ENCODE peak calls at places on chromosomes 4 and X, in five cellular contexts. E is activated CD4-positive, alpha-beta T cell treated with anti-CD3 and anti-CD28 coated beads, Interleukin-2, amount 50 U/mL, for 1 hour; R is GM04504; Y is ELR; L is naive thymus-derived CD4-positive, alpha-beta T cell. N is an unnamed sample.

GRCh38 chrX:3669841-3670240 is 43.6 kb downstream of the PRKX start:
- DNase-seq in E (no peak), R (no peak), L (no peak), Y (no peak), N (no peak)

GRCh38 chr4:146110847-146111485 is 64.6 kb upstream of the LSM6 start:
- DNase-seq in L (no peak), R (no peak), E (no peak), Y (no peak), N (no peak)

GRCh38 chr4:146648384-146648783 is 9.7 kb downstream of the POU4F2 start:
- DNase-seq in E (no peak), L (no peak), R (no peak), Y (no peak), N (no peak)

GRCh38 chr4:154406022-154406835 is 85.4 kb downstream of the DCHS2 start:
- DNase-seq in Y (no peak), L (no peak), E (no peak), R (no peak), N (no peak)

GRCh38 chrX:65679071-65679540 is 11.7 kb downstream of the MSN start:
- DNase-seq in R (no peak), L (no peak), Y (peak), E (no peak), N (no peak)

GRCh38 chr4:1177274-1178141 is 5.1 kb upstream of the SPON2 start:
- DNase-seq in E (no peak), R (no peak), L (no peak), Y (no peak), N (peak)

GRCh38 chr4:78551420-78552351 is at the start of gene ANXA3:
- DNase-seq in E (no peak), R (no peak), L (peak), Y (no peak), N (no peak)

GRCh38 chr4:8182858-8183725 is 16.0 kb upstream of the SH3TC1 start:
- DNase-seq in E (no peak), R (peak), Y (peak), L (no peak), N (no peak)

GRCh38 chr4:25884040-25884788 is 21.4 kb upstream of the SEL1L3 start:
- DNase-seq in R (peak), L (no peak), Y (peak), E (no peak), N (no peak)

GRCh38 chrX:142036111-142036510 is 132.4 kb downstream of the MAGEC1 start:
- DNase-seq in Y (peak), E (no peak), L (no peak), R (peak), N (no peak)

GRCh38 chr4:156109943-156110925 is 156.6 kb upstream of the CTSO start:
- DNase-seq in R (no peak), Y (peak), L (no peak), E (no peak), N (no peak)

GRCh38 chr4:98627883-98628282 is 30.5 kb downstream of the TSPAN5 start:
- DNase-seq in E (no peak), Y (peak), L (no peak), R (peak), N (no peak)

N was measured in stimulated activated effector memory CD8-positive, alpha-beta T cell treated with anti-CD3 and anti-CD28 coated beads, Interleukin-12 subunit alpha, Interleukin-12 subunit beta, amount 100 ng/mL, for 72 hours.